ENCODE peak calls at places on chromosomes 6 and 20, in ten cellular contexts. Q is tibial artery, P is cardiac fibroblast, S is spleen, H is foreskin fibroblast, V is fibroblast of villous mesenchyme, R is astrocyte, O is heart right ventricle, F is HL-60, A is endodermal cell. X is an unnamed sample.

GRCh38 chr6:137928286-137928685 is 61.2 kb downstream of the TNFAIP3 start:
- DNase-seq in Q (peak), F (peak), O (no peak), V (no peak), A (no peak), S (peak), R (no peak), H (no peak), P (no peak), X (no peak)

GRCh38 chr20:52684911-52685310 is 287.2 kb upstream of the TSHZ2 start:
- DNase-seq in O (no peak), P (no peak), F (no peak), H (no peak), A (no peak), R (no peak), Q (no peak), V (no peak), S (no peak), X (no peak)

GRCh38 chr20:53146201-53146891 is 174.2 kb downstream of the TSHZ2 start:
- DNase-seq in S (no peak), H (no peak), R (peak), P (no peak), O (no peak), V (no peak), F (no peak), A (no peak), Q (no peak), X (no peak)

GRCh38 chr20:5095931-5096330 is 23.8 kb downstream of the PCNA start:
- DNase-seq in H (no peak), Q (no peak), S (peak), A (no peak), O (no peak), R (no peak), V (no peak), F (no peak), P (no peak), X (no peak)

GRCh38 chr6:138817799-138818198 is 21.9 kb downstream of the ECT2L start:
- DNase-seq in R (peak), A (peak), O (no peak), H (peak), V (peak), F (no peak), Q (no peak), P (peak), S (no peak), X (no peak)

GRCh38 chr6:33592595-33593413 is 12.7 kb upstream of the BAK1 start:
- DNase-seq in V (no peak), A (peak), Q (no peak), S (peak), F (no peak), P (no peak), R (no peak), O (no peak), H (no peak), X (no peak)

GRCh38 chr6:134079406-134079921 is 27.0 kb upstream of the SLC2A12 start:
- DNase-seq in V (no peak), O (no peak), H (no peak), S (no peak), A (no peak), Q (no peak), R (no peak), P (no peak), F (no peak), X (no peak)

GRCh38 chr6:105587349-105588115 is 184.7 kb upstream of the PREP start:
- DNase-seq in V (peak), S (no peak), R (peak), O (no peak), F (no peak), Q (no peak), A (no peak), P (no peak), H (peak), X (no peak)

GRCh38 chr6:146866731-146867414 is 268.1 kb downstream of the ADGB start:
- DNase-seq in S (no peak), H (no peak), A (no peak), O (no peak), Q (no peak), F (no peak), P (no peak), V (no peak), R (no peak), X (no peak)

GRCh38 chr6:41199427-41200246 is 1.3 kb downstream of the TREML2 start:
- DNase-seq in Q (no peak), F (peak), V (no peak), P (no peak), S (no peak), R (no peak), H (no peak), A (no peak), O (no peak), X (no peak)

GRCh38 chr20:25052255-25053206 is 5.4 kb downstream of the ACSS1 start:
- DNase-seq in Q (peak), P (peak), A (peak), O (no peak), V (peak), R (peak), F (no peak), S (peak), H (no peak), X (peak)

GRCh38 chr20:26209171-26209941 is 512.7 kb upstream of the ZNF337 start:
- DNase-seq in V (peak), F (no peak), Q (no peak), S (peak), P (peak), H (peak), A (peak), O (no peak), R (peak), X (no peak)

GRCh38 chr20:48886189-48886588 is 35.3 kb upstream of the ARFGEF2 start:
- DNase-seq in Q (no peak), F (no peak), O (peak), R (no peak), P (no peak), H (no peak), A (peak), V (no peak), S (no peak), X (no peak)

GRCh38 chr20:57870597-57871236 is 160.9 kb upstream of the PMEPA1 start:
- DNase-seq in Q (no peak), A (no peak), F (no peak), H (no peak), S (no peak), P (no peak), O (no peak), R (no peak), V (no peak), X (no peak)

GRCh38 chr20:48006036-48006833 is 221.0 kb upstream of the SULF2 start:
- DNase-seq in V (peak), R (peak), A (no peak), F (peak), O (no peak), H (no peak), P (no peak), S (peak), Q (no peak), X (no peak)

GRCh38 chr6:111657146-111657545 is 51.5 kb upstream of the TRAF3IP2 start:
- DNase-seq in A (no peak), O (no peak), R (peak), P (peak), V (peak), S (no peak), Q (no peak), F (no peak), H (peak), X (no peak)

GRCh38 chr6:4480788-4481725 is 295.1 kb upstream of the CDYL start:
- DNase-seq in A (no peak), V (no peak), H (no peak), O (no peak), R (no peak), P (peak), F (no peak), Q (no peak), S (no peak), X (no peak)

GRCh38 chr20:35174458-35175216 is 2.8 kb downstream of the PROCR start:
- DNase-seq in H (no peak), V (no peak), A (peak), F (no peak), S (peak), R (no peak), P (no peak), Q (no peak), O (no peak), X (peak)

GRCh38 chr6:146028250-146028789 is 542 bp upstream of the GRM1 start:
- DNase-seq in S (peak), P (peak), A (peak), H (peak), F (peak), O (peak), Q (peak), R (peak), V (peak), X (peak)

GRCh38 chr6:4987427-4987826 is 16.4 kb downstream of the RPP40 start:
- DNase-seq in S (no peak), R (no peak), P (no peak), A (no peak), H (no peak), O (no peak), F (no peak), Q (no peak), V (no peak), X (no peak)

GRCh38 chr6:2434116-2434515 is 188.7 kb upstream of the GMDS start:
- DNase-seq in P (no peak), F (no peak), R (peak), V (no peak), Q (no peak), A (no peak), O (no peak), S (no peak), H (no peak), X (no peak)

GRCh38 chr6:43495409-43495941 is 14.7 kb downstream of the LRRC73 start:
- DNase-seq in H (peak), O (no peak), R (no peak), A (peak), Q (no peak), F (peak), S (no peak), V (no peak), P (no peak), X (no peak)

GRCh38 chr6:14440891-14441358 is 323.4 kb downstream of the CD83 start:
- DNase-seq in S (no peak), F (no peak), H (peak), O (no peak), Q (peak), P (peak), R (no peak), V (peak), A (no peak), X (no peak)

GRCh38 chr20:5156670-5157448 is 30.1 kb downstream of the CDS2 start:
- DNase-seq in V (peak), F (no peak), Q (no peak), H (peak), R (peak), P (peak), A (no peak), O (no peak), S (no peak), X (no peak)

GRCh38 chr20:15158438-15158990 is 821.1 kb upstream of the FLRT3 start:
- DNase-seq in P (no peak), Q (no peak), R (no peak), H (no peak), O (no peak), A (no peak), S (no peak), F (no peak), V (no peak), X (no peak)

GRCh38 chr6:39362487-39362865 is 40.0 kb upstream of the KCNK16 start:
- DNase-seq in O (no peak), Q (no peak), S (no peak), V (no peak), A (peak), H (peak), F (no peak), P (no peak), R (no peak), X (no peak)
- TF ChIP-seq CTCF in O (no peak), Q (no peak), S (no peak), V (no peak), A (peak), H (peak), F (no peak), P (peak), R (peak), X (no peak)

GRCh38 chr6:99818161-99818560 is 175.9 kb downstream of the MCHR2 start:
- DNase-seq in H (no peak), R (no peak), A (no peak), S (no peak), Q (no peak), V (no peak), O (no peak), F (no peak), P (no peak), X (no peak)

GRCh38 chr6:99821164-99821563 is 172.9 kb downstream of the MCHR2 start:
- DNase-seq in V (no peak), A (no peak), F (no peak), R (no peak), S (no peak), H (no peak), Q (no peak), P (no peak), O (no peak), X (no peak)

GRCh38 chr6:99819853-99820252 is 174.2 kb downstream of the MCHR2 start:
- DNase-seq in V (no peak), F (no peak), P (no peak), O (no peak), Q (no peak), R (no peak), A (no peak), S (no peak), H (no peak), X (no peak)

DNA sequence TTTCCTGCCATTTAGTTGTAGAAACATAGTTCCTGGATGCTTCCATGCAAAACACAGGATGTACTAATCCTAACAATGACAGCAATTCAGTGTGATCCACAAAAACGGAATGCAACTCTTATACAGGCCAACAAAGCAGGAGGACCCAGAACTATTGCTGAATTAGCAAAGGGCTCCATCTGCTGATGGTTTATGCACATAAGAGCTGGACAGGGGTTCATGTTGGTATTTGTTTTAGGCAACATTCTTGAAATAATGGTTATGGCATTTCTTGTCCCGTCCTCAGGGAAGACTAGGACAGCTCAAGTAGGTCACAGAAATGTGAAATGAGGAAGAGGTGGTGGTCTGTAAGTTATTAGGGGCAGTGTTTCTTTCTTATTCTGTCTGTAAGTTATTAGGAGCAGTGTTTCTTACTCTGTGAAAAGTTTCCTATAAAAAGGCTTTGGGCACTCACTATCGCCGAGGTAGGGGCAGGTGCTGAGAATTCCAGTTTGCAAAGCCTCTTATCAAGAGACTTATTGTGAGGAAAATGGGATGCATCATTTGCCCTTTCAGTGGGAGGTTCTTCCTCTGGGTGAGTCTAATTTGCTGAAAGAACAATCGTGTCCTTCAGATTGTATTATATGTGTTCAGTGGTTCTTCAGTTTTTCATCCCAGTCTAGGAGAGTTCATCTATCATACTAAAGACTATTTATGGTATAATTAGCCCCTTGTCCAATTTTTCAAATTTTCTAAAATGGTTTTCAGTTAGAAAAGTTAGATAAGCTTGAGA is 171.1 kb downstream of the MCHR2 start:
- DNase-seq in P (peak), A (peak), R (peak), V (peak), Q (no peak), F (peak), O (peak), S (no peak), H (peak), X (no peak)
- TF ChIP-seq CTCF in P (peak), A (peak), R (no peak), V (peak), Q (no peak), F (no peak), O (peak), S (no peak), H (peak), X (peak)

DNA sequence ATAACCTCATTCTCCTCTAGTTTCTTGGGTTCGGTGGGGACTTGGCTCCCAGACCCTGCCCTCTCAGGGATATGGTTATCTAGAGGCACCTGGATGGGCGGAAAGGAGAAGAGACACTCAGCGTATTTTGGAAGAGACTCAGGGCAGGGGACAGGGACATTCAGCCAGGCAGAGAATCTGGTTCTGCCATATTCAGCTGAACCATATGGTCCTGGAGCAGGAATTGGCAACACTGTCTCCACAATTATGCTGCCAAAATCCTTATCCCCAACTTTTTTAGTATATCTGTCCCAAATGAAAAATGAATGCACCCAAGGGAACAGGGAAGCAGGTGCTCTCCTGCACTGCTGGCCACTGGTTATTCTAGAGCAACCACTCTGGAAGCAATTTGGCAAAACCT is 17.7 kb downstream of the SDC4 start:
- DNase-seq in S (no peak), H (no peak), P (no peak), A (no peak), O (no peak), Q (no peak), R (no peak), V (no peak), F (no peak), X (no peak)
- TF ChIP-seq CTCF in S (no peak), H (no peak), P (no peak), A (no peak), O (no peak), Q (no peak), R (no peak), V (no peak), F (no peak), X (no peak)

GRCh38 chr6:37362101-37362823 is 8.5 kb downstream of the RNF8 start:
- DNase-seq in R (no peak), P (no peak), V (no peak), F (no peak), A (no peak), Q (no peak), S (no peak), H (no peak), O (no peak), X (no peak)

GRCh38 chr6:37367557-37367956 is 13.8 kb downstream of the RNF8 start:
- DNase-seq in O (no peak), V (no peak), F (no peak), H (no peak), P (no peak), A (no peak), Q (no peak), R (no peak), S (no peak), X (no peak)

GRCh38 chr6:37366910-37367309 is 13.1 kb downstream of the RNF8 start:
- DNase-seq in P (no peak), A (no peak), O (no peak), F (no peak), Q (no peak), H (peak), R (no peak), S (no peak), V (peak), X (no peak)

GRCh38 chr6:37368961-37369320 is 15.2 kb downstream of the RNF8 start:
- DNase-seq in H (no peak), A (no peak), F (peak), S (no peak), R (no peak), O (no peak), V (no peak), Q (no peak), P (no peak), X (no peak)

DNA sequence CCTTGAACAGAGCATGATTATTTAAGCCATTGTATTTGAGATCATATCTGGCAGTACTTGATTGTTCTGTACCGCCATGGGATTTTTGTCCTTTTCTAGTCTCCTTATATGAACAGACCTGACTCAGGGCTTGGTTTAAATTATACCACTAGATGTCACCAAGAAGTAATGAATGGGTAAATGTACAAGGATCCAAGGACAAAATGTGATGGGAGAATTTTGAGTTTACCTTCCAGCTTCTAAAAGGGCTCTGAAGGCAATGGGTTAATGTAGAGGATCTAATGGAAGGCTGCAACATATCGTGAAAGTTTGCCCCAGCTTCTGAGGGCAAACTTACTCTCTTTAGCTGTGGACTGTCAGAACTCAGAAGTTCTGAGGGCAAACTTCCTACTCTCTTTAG is 12.0 kb downstream of the RNF8 start:
- DNase-seq in H (peak), P (peak), Q (no peak), S (no peak), O (no peak), V (no peak), F (no peak), A (no peak), R (peak), X (no peak)
- TF ChIP-seq CTCF in H (peak), P (peak), Q (no peak), S (no peak), O (peak), V (peak), F (no peak), A (peak), R (peak), X (peak)

DNA sequence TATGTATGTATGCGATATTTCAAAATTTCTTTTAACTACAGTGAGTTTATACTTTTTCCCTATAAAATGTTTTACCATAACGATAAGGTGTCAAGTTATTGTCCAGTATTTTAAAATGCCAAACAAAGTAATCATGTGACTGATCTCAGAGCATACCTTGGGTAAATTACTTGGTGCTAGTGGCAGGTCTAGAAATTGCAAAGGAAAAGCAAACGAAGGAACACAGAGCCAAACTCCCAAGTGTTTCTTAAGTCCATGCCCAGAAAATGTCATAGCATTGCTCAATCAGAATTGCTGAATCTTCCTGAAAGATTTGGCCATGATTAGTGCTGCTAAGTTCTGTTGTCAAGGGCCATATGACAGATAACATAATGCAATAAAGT is 77.5 kb downstream of the CAP2 start:
- DNase-seq in P (peak), R (peak), Q (no peak), F (no peak), V (peak), H (peak), O (no peak), A (no peak), S (no peak), X (peak)
- TF ChIP-seq CTCF in P (no peak), R (no peak), Q (peak), F (no peak), V (no peak), H (no peak), O (no peak), A (no peak), S (no peak), X (peak)

DNA sequence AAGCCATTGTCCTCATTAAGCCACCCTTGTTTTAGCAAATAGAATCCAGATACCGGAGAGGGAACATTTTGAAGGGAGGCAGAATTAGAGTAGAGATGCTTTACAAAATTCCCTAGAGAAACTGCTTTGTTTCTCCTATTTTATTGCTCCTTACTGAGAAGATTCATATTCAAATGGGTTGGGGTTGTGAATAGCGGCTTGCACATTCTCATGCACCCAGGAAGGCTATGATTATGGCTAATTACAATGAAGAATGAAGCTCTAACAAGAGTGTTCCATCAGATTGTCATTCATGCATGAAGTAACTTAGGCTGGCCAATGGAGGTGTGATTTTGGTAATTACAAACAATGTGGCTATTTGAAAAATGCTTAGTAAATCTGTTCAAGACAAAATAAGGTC is 129.5 kb downstream of the PACRG start:
- DNase-seq in H (no peak), S (no peak), F (no peak), R (no peak), P (no peak), V (no peak), O (no peak), A (no peak), Q (no peak), X (no peak)
- TF ChIP-seq CTCF in H (no peak), S (no peak), F (no peak), R (no peak), P (no peak), V (no peak), O (no peak), A (no peak), Q (no peak), X (no peak)